ENCODE peak calls at places on chromosomes 1 and 21, in four cellular contexts. S, B, J and V are unnamed samples.

GRCh38 chr1:119141020-119141424 is 569 bp upstream of the WARS2 start:
- DNase-seq in J (peak), S (peak), B (peak), V (no peak)

GRCh38 chr1:240491156-240491555 is 120.8 kb downstream of the GREM2 start:
- DNase-seq in S (no peak), B (peak), J (no peak), V (no peak)

GRCh38 chr1:16367258-16367967 is 371 bp downstream of the SZRD1 start:
- DNase-seq in J (peak), S (peak), B (peak), V (peak)

GRCh38 chr1:204574016-204574855 is 58.0 kb downstream of the MDM4 start:
- DNase-seq in B (no peak), J (no peak), S (no peak), V (no peak)

GRCh38 chr1:67552336-67552759 is 122.1 kb upstream of the SERBP1 start:
- DNase-seq in S (peak), J (no peak), B (no peak), V (no peak)

GRCh38 chr21:33441489-33442477 is 38.0 kb downstream of the TMEM50B start:
- DNase-seq in J (peak), B (peak), S (peak), V (peak)

GRCh38 chr1:30310966-30311742 is 412.2 kb downstream of the MATN1 start:
- DNase-seq in B (no peak), S (no peak), J (no peak), V (no peak)

GRCh38 chr1:96509944-96510343 is 211.6 kb upstream of the PTBP2 start:
- DNase-seq in J (no peak), B (no peak), S (no peak), V (no peak)

GRCh38 chr1:29044010-29044409 is 79.7 kb downstream of the TMEM200B start:
- DNase-seq in S (no peak), J (no peak), B (no peak), V (no peak)

GRCh38 chr1:186967659-186968394 is 139.1 kb downstream of the PLA2G4A start:
- DNase-seq in S (no peak), B (peak), J (no peak), V (no peak)

GRCh38 chr1:192831706-192832355 is 23.0 kb downstream of the RGS2 start:
- DNase-seq in J (no peak), B (no peak), S (no peak), V (no peak)

GRCh38 chr1:45617618-45618017 is 6.2 kb downstream of the CCDC17 start:
- DNase-seq in J (no peak), S (no peak), B (no peak), V (no peak)

GRCh38 chr1:67719329-67720196 is 34.6 kb downstream of the GADD45A start:
- DNase-seq in S (no peak), B (no peak), J (no peak), V (no peak)

GRCh38 chr1:151806170-151806569 is 951 bp upstream of the LINGO4 start:
- DNase-seq in J (no peak), B (no peak), S (no peak), V (no peak)

GRCh38 chr1:16926491-16927195 is 4.9 kb downstream of the CROCC start:
- DNase-seq in S (no peak), B (no peak), J (no peak), V (peak)

GRCh38 chr1:94416901-94417701 is 1.1 kb upstream of the ABCD3 start:
- DNase-seq in S (peak), J (no peak), B (peak), V (no peak)

GRCh38 chr1:167443757-167444156 is 74.6 kb downstream of the CD247 start:
- DNase-seq in B (no peak), S (no peak), J (no peak), V (no peak)

GRCh38 chr1:227999056-227999930 is 7.5 kb upstream of the WNT3A start:
- DNase-seq in S (peak), J (peak), B (peak), V (peak)
- TF ChIP-seq CTCF in S (peak), J (peak), B (peak), V (peak)

DNA sequence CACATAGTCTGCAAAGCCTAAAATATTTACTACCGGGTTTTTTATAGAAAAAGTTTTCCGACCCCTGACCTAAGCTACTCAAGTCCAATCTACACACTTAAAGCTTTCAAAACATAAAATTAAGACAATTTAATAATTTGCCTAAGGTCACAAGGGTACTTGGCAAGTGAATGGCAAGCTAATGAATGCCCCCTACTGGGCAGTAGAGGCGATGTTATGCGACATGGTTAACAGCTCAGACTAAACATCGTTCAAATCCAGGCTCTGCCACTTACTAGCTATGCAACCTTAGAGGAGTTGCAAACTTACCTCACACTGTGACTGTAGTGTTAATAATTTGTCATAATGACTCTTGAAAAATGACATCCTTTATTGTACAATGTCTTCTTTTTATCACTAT is 317.2 kb upstream of the NFIA start:
- DNase-seq in S (peak), B (peak), J (no peak), V (peak)
- TF ChIP-seq CTCF in S (peak), B (peak), J (peak), V (peak)

GRCh38 chr1:183480971-183481431 is 8.7 kb downstream of the SMG7 start:
- DNase-seq in J (peak), S (no peak), B (no peak), V (no peak)

GRCh38 chr1:183483224-183483623 is 10.9 kb downstream of the SMG7 start:
- DNase-seq in J (no peak), B (no peak), S (no peak), V (no peak)

GRCh38 chr1:183487686-183488442 is 15.6 kb downstream of the SMG7 start:
- DNase-seq in S (no peak), J (no peak), B (no peak), V (no peak)

DNA sequence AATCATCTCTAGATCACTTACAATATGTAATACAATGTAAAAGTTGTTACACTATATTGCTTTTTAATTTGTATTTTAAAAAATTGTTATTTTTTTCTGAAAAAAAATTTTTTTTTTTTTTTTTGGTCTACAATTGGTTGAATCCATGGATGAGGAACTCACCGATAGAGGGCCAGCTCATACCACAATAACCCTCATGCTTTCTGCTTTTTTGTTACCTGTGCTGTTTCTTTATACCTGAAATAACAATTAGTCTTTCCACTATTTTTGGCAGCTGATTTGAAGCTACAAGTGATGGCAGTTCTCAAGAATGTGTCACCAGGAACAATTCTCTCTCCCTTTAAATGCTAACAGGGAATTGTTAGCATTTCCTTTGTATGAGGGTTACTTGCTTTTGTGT is 12.0 kb downstream of the SMG7 start:
- DNase-seq in B (no peak), J (no peak), S (no peak), V (no peak)
- TF ChIP-seq CTCF in B (peak), J (peak), S (no peak), V (peak)

DNA sequence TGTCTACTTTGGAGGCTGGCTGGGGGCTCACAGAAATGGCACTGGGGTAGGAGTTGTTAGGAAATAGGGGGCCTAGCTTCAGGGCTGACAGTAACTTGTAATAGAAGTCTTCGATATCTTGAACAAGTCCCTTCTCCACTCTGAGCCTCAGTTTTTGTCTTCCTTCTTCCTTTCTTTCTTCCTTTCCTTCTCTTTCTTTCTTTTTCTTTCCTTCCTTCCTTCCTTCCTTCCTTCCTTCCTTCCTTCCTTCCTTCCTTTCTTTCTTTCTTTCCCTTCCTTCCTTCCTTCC is 12.9 kb downstream of the BTG2 start:
- DNase-seq in J (no peak), B (no peak), S (no peak), V (no peak)
- TF ChIP-seq CTCF in J (no peak), B (no peak), S (no peak), V (no peak)

GRCh38 chr1:10751561-10752085 is 44.8 kb downstream of the CASZ1 start:
- DNase-seq in S (no peak), J (no peak), B (no peak), V (no peak)

GRCh38 chr1:10754571-10755329 is 41.7 kb downstream of the CASZ1 start:
- DNase-seq in J (no peak), S (no peak), B (no peak), V (no peak)

GRCh38 chr1:10751160-10751559 is 45.3 kb downstream of the CASZ1 start:
- DNase-seq in S (no peak), B (no peak), J (no peak), V (no peak)

GRCh38 chr1:10755977-10756521 is 40.4 kb downstream of the CASZ1 start:
- DNase-seq in J (peak), B (peak), S (peak), V (no peak)

DNA sequence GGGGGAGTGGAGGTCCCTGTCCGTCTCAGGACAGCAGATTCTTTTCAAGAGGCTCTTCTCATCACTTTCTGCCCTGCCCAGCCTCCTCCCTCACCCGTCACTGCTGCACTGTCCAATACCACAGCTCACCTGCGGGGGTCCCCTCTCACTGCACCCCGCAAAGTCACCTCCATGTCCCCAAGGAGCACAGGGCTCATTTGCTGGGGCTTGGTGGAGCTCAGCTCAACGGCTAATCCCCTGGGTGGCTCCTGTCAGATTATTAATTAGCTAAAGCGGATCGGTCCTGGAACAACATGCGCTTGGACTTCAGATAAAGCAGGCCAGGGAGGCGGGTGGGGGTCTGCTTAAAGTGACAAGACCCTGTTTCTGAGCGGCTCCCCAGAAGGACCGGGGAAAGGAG is 43.2 kb downstream of the CASZ1 start:
- DNase-seq in J (no peak), S (no peak), B (no peak), V (no peak)
- TF ChIP-seq CTCF in J (no peak), S (no peak), B (no peak), V (no peak)

GRCh38 chr1:226403522-226404034 is 4.3 kb downstream of the PARP1 start:
- DNase-seq in J (no peak), S (no peak), B (no peak), V (no peak)

GRCh38 chr1:226402615-226403521 is 5.0 kb downstream of the PARP1 start:
- DNase-seq in S (no peak), B (no peak), J (no peak), V (no peak)

GRCh38 chr1:226400519-226401406 is 7.1 kb downstream of the PARP1 start:
- DNase-seq in S (no peak), B (no peak), J (no peak), V (no peak)

GRCh38 chr1:226404063-226404903 is 3.6 kb downstream of the PARP1 start:
- DNase-seq in S (no peak), J (no peak), B (no peak), V (no peak)

DNA sequence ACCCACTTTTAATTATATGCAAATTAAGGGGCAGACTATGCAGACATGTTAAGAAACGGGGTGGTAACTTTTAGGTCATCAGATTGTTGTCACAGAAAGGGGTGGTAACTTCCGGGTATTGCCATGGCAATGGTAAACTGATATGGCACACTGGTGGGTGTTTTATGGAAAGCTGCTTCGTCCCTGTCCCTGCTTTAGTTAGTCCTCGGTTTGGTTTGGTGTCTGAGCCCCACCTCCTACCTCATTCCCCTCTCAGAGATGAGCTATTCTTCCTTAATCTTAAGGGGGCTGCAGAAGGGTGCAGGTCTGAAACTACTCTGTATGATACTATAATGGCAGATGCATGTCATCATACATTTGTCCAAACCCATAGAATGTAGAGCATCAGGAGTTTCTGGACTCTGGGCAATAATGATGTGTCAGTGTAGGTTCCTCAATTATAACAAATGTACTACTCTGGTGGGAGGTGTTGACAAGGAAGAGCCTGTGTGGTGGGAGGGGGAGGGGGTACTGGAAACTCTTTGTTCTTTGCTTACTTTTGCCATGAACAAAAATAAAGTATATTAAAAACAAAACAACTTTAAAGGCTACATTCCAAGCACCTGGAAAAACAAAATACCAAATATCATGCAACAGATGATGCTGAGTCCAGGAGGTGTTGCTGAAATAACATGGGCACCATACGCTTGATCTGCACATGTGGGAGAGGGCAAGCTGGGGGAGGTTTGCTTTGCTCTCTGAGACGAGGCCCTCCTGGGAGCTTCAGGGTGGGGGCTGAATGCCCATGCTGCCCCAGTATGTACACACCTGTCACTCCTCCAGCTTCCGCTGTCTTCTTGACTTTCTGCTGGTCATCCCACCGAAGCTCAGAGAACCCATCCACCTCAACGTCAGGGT is 6.2 kb downstream of the PARP1 start:
- DNase-seq in S (no peak), J (no peak), B (no peak), V (no peak)
- TF ChIP-seq CTCF in S (no peak), J (no peak), B (no peak), V (no peak)

GRCh38 chr1:1114431-1114830 is 1.5 kb downstream of the C1orf159 start:
- DNase-seq in B (no peak), S (no peak), J (no peak), V (no peak)

GRCh38 chr1:1116701-1117468 is 996 bp upstream of the C1orf159 start:
- DNase-seq in J (no peak), B (no peak), S (peak), V (no peak)

GRCh38 chr1:1115136-1115829 is 606 bp downstream of the C1orf159 start:
- DNase-seq in B (no peak), J (no peak), S (peak), V (no peak)

GRCh38 chr1:1117469-1117831 is 1.6 kb upstream of the C1orf159 start:
- DNase-seq in S (peak), B (no peak), J (no peak), V (no peak)

DNA sequence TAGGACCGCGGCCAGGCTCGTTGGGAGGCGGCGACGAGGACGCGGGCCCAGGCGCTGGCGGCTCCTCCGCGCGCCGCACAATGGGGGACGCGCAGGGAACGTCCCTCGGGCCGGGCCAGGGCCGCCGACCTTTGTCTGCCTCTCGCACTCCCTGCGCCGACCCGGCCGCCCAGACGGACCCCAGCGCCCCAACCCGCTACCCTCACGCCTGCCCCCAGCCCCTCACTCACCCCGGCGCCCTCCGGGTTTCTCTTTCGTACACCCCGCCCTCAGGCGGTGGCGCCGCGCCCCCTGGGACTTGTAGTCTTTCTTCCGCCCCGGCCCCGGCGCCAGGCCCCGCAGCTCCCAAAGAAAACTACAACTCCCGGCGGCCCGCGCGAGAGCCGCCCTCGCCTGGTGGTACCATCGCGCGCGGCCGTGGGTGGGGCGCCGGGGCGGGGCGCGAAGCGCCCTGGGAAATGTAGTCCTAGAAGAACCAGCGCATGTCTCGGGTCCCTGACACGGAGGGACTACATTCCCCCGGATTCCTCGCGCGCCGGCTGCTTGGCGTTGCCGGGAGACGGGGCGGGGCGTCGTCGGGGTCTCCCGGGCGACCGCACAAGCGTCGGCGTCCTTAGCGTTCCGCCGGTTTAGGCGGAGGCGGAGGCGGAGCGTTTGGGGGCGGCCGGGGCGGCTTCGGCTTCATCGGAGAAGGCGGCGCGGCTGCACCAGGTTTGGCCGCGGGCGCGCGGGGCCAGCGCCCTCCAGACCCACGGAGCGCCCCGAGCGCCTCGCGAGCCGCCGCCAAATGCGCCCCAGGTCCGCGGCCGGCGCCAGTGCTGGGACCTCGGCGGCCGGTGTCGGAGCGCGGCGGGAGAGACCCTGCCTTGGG is at the start of gene C1orf159:
- DNase-seq in J (peak), S (peak), B (peak), V (peak)
- TF ChIP-seq CTCF in J (no peak), S (no peak), B (no peak), V (no peak)

DNA sequence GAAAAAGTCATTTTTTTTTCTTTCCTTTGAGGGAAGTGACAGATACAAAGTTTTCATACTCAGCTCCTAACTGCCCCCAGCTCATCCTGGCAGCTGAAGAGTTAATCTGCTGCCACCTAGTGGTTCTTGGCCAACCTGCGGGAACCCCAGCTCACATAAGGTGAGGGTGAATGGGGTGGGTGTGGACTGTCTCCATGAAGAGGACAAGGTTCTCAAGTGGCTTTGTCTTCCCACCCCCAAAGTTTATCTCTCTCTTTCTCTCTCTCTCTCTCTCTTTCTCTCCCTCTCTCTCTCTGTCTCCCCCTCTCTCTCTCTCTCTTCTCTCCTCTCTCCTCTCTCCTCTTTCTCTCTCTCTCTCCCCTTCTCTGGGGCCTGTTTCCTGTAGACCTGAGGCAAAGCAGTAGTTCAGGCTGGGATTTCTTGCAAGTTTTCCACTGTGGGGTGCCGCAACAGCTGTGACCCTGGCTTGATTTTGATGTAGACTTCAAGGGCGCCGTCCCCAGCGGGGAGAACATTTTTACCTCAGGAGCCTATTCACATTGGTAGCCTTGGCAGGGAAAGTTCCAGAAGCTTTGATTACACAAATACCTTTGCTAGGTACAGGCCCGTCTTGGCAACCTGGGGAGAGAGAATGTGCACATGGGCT is 136.1 kb downstream of the TM2D1 start:
- DNase-seq in B (peak), J (peak), S (peak), V (peak)
- TF ChIP-seq CTCF in B (peak), J (peak), S (peak), V (peak)

DNA sequence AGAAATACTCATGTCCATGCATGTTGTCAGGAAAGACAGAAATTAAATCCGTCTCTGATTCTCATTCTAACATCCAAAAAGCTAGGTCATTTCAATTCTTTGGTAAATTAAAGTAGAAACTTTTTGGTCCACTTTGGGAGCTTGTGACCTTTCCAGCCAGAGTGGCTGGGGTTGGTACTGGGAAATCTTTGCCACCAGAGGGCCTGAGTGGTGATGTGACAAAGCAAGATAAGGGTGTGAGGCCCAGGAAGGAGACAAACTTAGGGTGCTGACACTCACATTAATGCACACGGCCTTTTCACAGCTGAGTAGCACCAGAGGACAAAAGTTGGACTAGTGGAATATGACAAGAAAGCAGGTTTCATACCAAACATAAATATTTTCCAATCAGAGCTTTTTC is 144.3 kb downstream of the DNM3 start:
- DNase-seq in B (peak), S (no peak), J (no peak), V (no peak)
- TF ChIP-seq CTCF in B (peak), S (no peak), J (peak), V (no peak)